ENCODE peak calls at places on chromosomes 11 and 22, in nine cellular contexts. U is erythroblast; B is lung; G is HT1080; R is caudate nucleus; X is PC-3; K is NCI-H526 treated with DMSO at 0.1 percent for 48 hours; M is MV-4-11; O is stimulated activated effector memory CD8-positive, alpha-beta T cell treated with anti-CD3 and anti-CD28 coated beads, Interleukin-12 subunit alpha, Interleukin-12 subunit beta, amount 100 ng/mL, for 72 hours. Z is an unnamed sample.

GRCh38 chr11:124814739-124815138 is 14.5 kb upstream of the MSANTD2 start:
- DNase-seq in R (no peak), K (no peak), G (no peak), U (no peak), O (no peak), B (no peak), X (peak; percentile 41), M (no peak), Z (no peak)

GRCh38 chr11:111526501-111526900 is 11.9 kb downstream of the HOATZ start:
- DNase-seq in X (peak; percentile 59), U (no peak), K (no peak), R (no peak), G (peak; percentile 85), B (no peak), O (no peak), M (no peak), Z (no peak)

GRCh38 chr11:26905368-26905767 is 88.5 kb upstream of the FIBIN start:
- DNase-seq in B (no peak), X (no peak), G (peak; percentile 6), O (no peak), R (no peak), M (no peak), K (no peak), U (no peak), Z (no peak)

GRCh38 chr11:107876141-107876540 is 17.6 kb upstream of the SLC35F2 start:
- DNase-seq in R (no peak), U (no peak), X (no peak), G (no peak), B (no peak), K (no peak), M (no peak), O (no peak), Z (no peak)

GRCh38 chr11:116144387-116144958 is 628.3 kb downstream of the BUD13 start:
- DNase-seq in M (no peak), X (no peak), B (no peak), G (no peak), O (no peak), K (no peak), R (no peak), U (no peak), Z (no peak)

GRCh38 chr22:49218142-49218541 is 609.5 kb downstream of the BRD1 start:
- DNase-seq in O (no peak), M (no peak), X (no peak), R (no peak), K (no peak), U (no peak), G (no peak), B (no peak), Z (no peak)

GRCh38 chr11:119120639-119121007 is 757 bp upstream of the HINFP start:
- DNase-seq in X (peak; percentile 46), R (no peak), M (no peak), B (no peak), K (no peak), O (no peak), G (peak; percentile 39), U (peak; percentile 43), Z (no peak)

GRCh38 chr11:12289667-12290476 is 87.5 kb upstream of the PARVA start:
- DNase-seq in G (no peak), R (no peak), U (no peak), M (no peak), B (no peak), O (no peak), K (no peak), X (no peak), Z (no peak)

GRCh38 chr11:117859713-117860112 is 16.7 kb downstream of the FXYD6 start:
- DNase-seq in O (no peak), G (no peak), B (no peak), K (no peak), U (no peak), R (no peak), M (no peak), X (no peak), Z (no peak)

GRCh38 chr11:20293992-20294391 is 69.5 kb upstream of the HTATIP2 start:
- DNase-seq in U (no peak), K (no peak), R (no peak), M (no peak), O (no peak), B (no peak), G (no peak), X (no peak), Z (no peak)

GRCh38 chr11:29333993-29334780 is 682.6 kb downstream of the KCNA4 start:
- DNase-seq in M (peak; percentile 78), K (no peak), O (no peak), U (peak; percentile 1), X (peak; percentile 70), B (no peak), R (no peak), G (peak; percentile 73), Z (peak; percentile 21)

GRCh38 chr11:104549019-104549418 is 349.2 kb downstream of the CASP12 start:
- DNase-seq in M (no peak), B (no peak), R (no peak), X (no peak), U (no peak), O (no peak), K (no peak), G (no peak), Z (no peak)

GRCh38 chr11:73387594-73388021 is 11.4 kb downstream of the RELT start:
- DNase-seq in G (no peak), M (peak; percentile 68), R (no peak), U (peak; percentile 46), K (no peak), O (no peak), X (no peak), B (no peak), Z (no peak)

GRCh38 chr11:112903310-112903709 is 57.9 kb upstream of the NCAM1 start:
- DNase-seq in X (no peak), G (no peak), O (no peak), U (no peak), R (peak; percentile 37), K (no peak), B (no peak), M (no peak), Z (no peak)

GRCh38 chr11:28463826-28464225 is 355.6 kb downstream of the METTL15 start:
- DNase-seq in U (no peak), G (no peak), O (no peak), X (no peak), M (no peak), K (no peak), B (no peak), R (no peak), Z (no peak)

GRCh38 chr11:69460540-69461257 is 20.8 kb upstream of the LINC01488 start:
- DNase-seq in K (no peak), O (no peak), R (no peak), M (no peak), G (peak; percentile 98), B (no peak), X (peak; percentile 97), U (no peak), Z (no peak)

GRCh38 chr11:58301576-58301975 is 33.5 kb upstream of the OR10W1 start:
- DNase-seq in M (no peak), X (peak; percentile 85), U (no peak), R (no peak), G (peak; percentile 36), K (no peak), B (no peak), O (no peak), Z (no peak)

GRCh38 chr11:132848336-132848735 is 684.0 kb downstream of the OPCML start:
- DNase-seq in R (no peak), M (no peak), K (no peak), U (no peak), B (no peak), O (no peak), G (no peak), X (no peak), Z (no peak)

GRCh38 chr11:2751523-2752203 is 51.9 kb upstream of the KCNQ1OT1 start:
- DNase-seq in U (no peak), R (no peak), K (no peak), M (no peak), B (no peak), X (no peak), G (no peak), O (no peak), Z (no peak)

Z was measured in D721Med.